ENCODE peak calls at places on chromosomes 4 and X, in eight cellular contexts. N, Z, G, Y, J, O, E and D are unnamed samples.

GRCh38 chrX:107842715-107843400 is 17.2 kb downstream of the MID2 start:
- DNase-seq in E (no peak), N (no peak), J (no peak), Z (no peak), O (no peak), G (no peak), Y (no peak), D (no peak)

GRCh38 chr4:34486964-34487363 is 1757.3 kb downstream of the ARAP2 start:
- DNase-seq in Y (no peak), Z (no peak), N (no peak), J (no peak), O (no peak), E (no peak), G (no peak), D (no peak)

GRCh38 chr4:168562021-168562691 is 65.3 kb downstream of the PALLD start:
- DNase-seq in J (no peak), O (no peak), G (no peak), Z (peak; percentile 64), E (no peak), Y (no peak), N (no peak), D (no peak)

GRCh38 chr4:79042079-79042674 is 102.9 kb upstream of the PAQR3 start:
- DNase-seq in Y (no peak), O (peak; percentile 25), E (no peak), G (no peak), Z (peak; percentile 22), J (peak; percentile 3), N (no peak), D (peak; percentile 26)

GRCh38 chr4:167578906-167579305 is 344.6 kb upstream of the SPOCK3 start:
- DNase-seq in E (no peak), Z (no peak), Y (no peak), N (no peak), G (no peak), J (no peak), O (no peak), D (no peak)

GRCh38 chrX:13750204-13750603 is 15.7 kb downstream of the OFD1 start:
- DNase-seq in Y (peak; percentile 18), G (no peak), N (no peak), E (no peak), O (no peak), Z (peak; percentile 48), J (peak; percentile 16), D (no peak)

GRCh38 chr4:21476753-21477152 is 471.8 kb downstream of the KCNIP4 start:
- DNase-seq in E (peak; percentile 4), N (no peak), Z (no peak), Y (peak; percentile 3), O (no peak), G (no peak), J (peak; percentile 2), D (no peak)

GRCh38 chr4:138175337-138175794 is 66.8 kb downstream of the SLC7A11 start:
- DNase-seq in J (no peak), Y (peak; percentile 50), Z (peak; percentile 61), N (peak; percentile 29), E (no peak), O (no peak), G (no peak), D (peak; percentile 23)

GRCh38 chrX:41589634-41590270 is 99.0 kb upstream of the GPR34 start:
- DNase-seq in J (peak; percentile 1), N (no peak), E (no peak), O (no peak), Z (peak; percentile 28), G (no peak), Y (no peak), D (no peak)

DNA sequence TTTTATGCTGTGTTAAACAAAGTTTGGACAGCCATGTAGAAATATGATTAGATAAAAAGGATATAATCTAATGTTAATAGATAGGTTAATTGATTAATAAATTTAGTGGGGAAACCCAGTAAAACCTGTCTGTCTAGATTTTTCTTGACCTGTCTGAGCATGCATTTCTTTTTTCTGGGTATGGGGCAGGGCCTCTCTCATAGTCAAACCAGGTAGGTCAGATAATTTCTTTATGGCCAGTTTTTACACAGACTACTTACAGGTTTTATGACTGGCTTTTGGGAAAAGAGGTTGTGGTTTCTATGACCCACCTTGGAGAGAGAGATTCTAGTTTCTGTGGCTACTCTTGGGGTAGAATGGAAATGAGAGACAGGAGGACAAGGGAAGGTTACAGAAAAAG is 135.6 kb upstream of the EPHA5 start:
- DNase-seq in Z (no peak), J (no peak), E (no peak), Y (no peak), G (no peak), N (no peak), O (no peak), D (no peak)
- H3K4me3 ChIP-seq in Z (no peak overlapping the region), J (no peak overlapping the region), E (no peak overlapping the region), Y (no peak overlapping the region), G (no peak overlapping the region), N (no peak overlapping the region), O (no peak overlapping the region), D (no peak overlapping the region)

GRCh38 chrX:119758682-119759332 is 419 bp downstream of the SOWAHD start:
- DNase-seq in Z (no peak), J (no peak), E (peak; percentile 10), Y (peak; percentile 10), O (no peak), G (peak; percentile 74), N (peak; percentile 34), D (no peak)

GRCh38 chrX:119760026-119760902 is 1.9 kb downstream of the SOWAHD start:
- DNase-seq in J (no peak), Y (no peak), Z (no peak), N (no peak), O (no peak), E (no peak), G (no peak), D (no peak)

GRCh38 chrX:119757646-119757978 is 776 bp upstream of the SOWAHD start:
- DNase-seq in G (no peak), O (no peak), Z (no peak), Y (no peak), E (no peak), N (no peak), J (no peak), D (no peak)

GRCh38 chrX:119757979-119758681 is at the start of gene SOWAHD:
- DNase-seq in G (peak; percentile 85), O (no peak), N (peak; percentile 59), Z (no peak), E (peak; percentile 56), J (peak; percentile 50), Y (peak; percentile 16), D (peak; percentile 77)

GRCh38 chrX:119759333-119759766 is 962 bp downstream of the SOWAHD start:
- DNase-seq in J (no peak), Z (no peak), O (no peak), Y (no peak), E (no peak), G (no peak), N (no peak), D (no peak)
- H3K27ac ChIP-seq in J (no peak overlapping the region), Z (no peak overlapping the region), O (no peak overlapping the region), Y (no peak overlapping the region), E (no peak overlapping the region), G (peak overlapping the region; percentile 75), N (no peak overlapping the region), D (no peak overlapping the region)

DNA sequence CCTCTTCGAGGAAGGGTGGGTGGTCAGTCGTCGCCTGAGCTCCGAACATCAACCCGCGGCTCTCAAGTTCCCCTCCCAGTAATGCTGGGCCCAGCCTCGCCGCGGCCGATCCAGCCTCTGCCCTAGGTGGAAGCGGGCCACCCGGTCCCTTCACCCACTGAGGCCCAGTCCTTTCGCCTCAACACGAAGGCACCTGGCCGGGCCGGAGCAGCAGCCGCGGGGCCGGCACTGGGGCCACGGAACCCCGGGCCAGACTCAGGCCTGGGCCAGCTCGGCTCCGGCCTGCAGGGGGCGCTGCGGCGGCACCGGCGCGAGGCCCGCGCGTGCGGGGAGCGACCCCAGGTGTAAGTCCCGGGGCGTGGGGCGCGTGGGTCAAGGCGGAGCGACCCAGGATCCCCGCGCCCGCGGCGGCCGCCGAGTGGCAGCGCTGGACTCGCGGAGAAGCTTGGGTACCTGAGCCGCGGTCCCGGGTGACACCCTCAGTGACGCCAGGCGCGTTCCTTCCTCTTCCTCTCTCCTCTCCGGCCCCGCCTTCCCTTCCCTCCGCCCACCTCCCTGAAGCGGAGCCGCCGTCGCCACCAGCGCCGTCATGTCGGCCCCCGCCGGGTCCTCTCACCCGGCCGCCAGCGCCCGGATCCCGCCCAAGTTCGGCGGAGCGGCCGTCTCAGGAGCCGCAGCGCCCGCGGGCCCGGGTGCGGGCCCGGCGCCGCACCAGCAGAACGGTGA is at the start of gene SEC24B:
- DNase-seq in Z (peak; percentile 62), G (peak; percentile 95), N (peak; percentile 94), Y (peak; percentile 91), E (peak; percentile 92), J (peak; percentile 73), O (peak; percentile 82), D (peak; percentile 93)
- TF ChIP-seq POLR2A in Z (peak; percentile 63), G (peak; percentile 68), N (no peak), Y (peak; percentile 89), E (peak; percentile 69), J (peak; percentile 77), O (peak; percentile 73), D (no peak)

GRCh38 chr4:665381-665750 is 8.7 kb downstream of the ATP5ME start:
- DNase-seq in O (no peak), N (peak; percentile 17), G (no peak), Z (no peak), J (no peak), E (no peak), Y (no peak), D (no peak)

GRCh38 chr4:664713-665231 is 9.3 kb downstream of the ATP5ME start:
- DNase-seq in Z (no peak), Y (no peak), G (no peak), J (no peak), N (peak; percentile 18), O (no peak), E (no peak), D (no peak)

GRCh38 chr4:663046-663437 is 11.0 kb downstream of the ATP5ME start:
- DNase-seq in O (no peak), N (peak; percentile 16), E (no peak), J (no peak), Z (no peak), G (no peak), Y (no peak), D (no peak)

GRCh38 chr4:661856-662761 is 12.0 kb downstream of the ATP5ME start:
- DNase-seq in J (no peak), E (no peak), N (peak; percentile 14), G (no peak), O (no peak), Y (no peak), Z (no peak), D (no peak)

DNA sequence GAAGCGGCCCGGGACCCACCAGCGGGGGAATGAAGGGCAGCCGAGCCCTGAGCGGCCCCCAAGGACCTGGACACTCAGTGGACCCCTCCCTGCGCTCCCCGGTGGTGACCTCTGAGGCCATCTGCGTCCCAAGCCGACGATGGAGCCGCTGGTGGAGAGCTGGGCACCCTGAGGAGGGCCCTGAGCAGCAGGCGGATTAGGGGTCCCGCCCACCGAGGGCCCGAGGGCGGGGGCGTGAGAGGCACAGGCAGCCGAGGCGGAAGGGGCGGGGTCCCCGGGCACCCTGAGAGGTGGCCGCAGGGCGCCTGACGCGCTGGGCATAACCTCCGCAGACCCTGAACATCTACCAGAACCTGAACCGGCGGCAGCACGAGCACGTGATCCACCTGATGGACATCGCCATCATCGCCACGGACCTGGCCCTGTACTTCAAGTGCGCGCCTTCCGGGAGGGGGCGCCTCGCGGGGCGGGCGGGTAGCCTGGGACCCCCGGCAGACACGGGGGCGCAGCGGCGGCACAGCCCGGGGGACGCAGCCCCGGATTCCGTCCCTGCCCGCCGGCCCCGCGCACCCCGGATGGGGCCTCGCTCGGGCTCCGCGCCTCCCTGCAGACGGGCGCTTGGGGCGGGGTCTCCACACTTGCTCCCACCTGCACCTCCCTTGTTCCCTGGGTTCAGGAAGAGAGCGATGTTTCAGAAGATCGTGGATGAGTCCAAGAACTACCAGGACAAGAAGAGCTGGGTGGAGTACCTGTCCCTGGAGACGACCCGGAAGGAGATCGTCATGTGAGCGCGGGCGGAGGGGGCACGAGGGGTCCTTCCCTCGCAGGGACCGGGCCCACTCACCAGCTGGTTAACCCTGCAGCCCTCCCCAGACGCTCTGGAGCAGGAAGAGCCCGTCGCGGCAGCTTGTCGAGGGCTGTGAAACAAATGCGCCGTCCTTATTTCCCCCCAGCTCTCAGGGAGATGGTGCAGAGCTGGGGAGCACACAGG is 10.3 kb downstream of the ATP5ME start:
- DNase-seq in Y (peak; percentile 83), E (peak; percentile 41), G (no peak), J (no peak), Z (no peak), N (peak; percentile 76), O (no peak), D (peak; percentile 64)
- H3K4me3 ChIP-seq in Y (peak overlapping the region; percentile 97), E (no peak overlapping the region), G (peak overlapping the region; percentile 84), J (no peak overlapping the region), Z (peak overlapping the region; percentile 40), N (peak overlapping the region; percentile 77), O (peak overlapping the region; percentile 60), D (peak overlapping the region; percentile 59)